ENCODE peak calls at places on chromosome 14, in four cellular contexts. One of them, this sample, is unnamed.

GRCh38 chr14:95518045-95518751 is 1.7 kb upstream of the SYNE3 start:
- DNase-seq in GM12878: no peak
- DNase-seq in K562: no peak
- DNase-seq in HL-60: no peak
- DNase-seq in this sample: no peak

GRCh38 chr14:93655078-93655750 is 133.1 kb downstream of the PRIMA1 start:
- DNase-seq in GM12878: peak
- DNase-seq in K562: peak
- DNase-seq in HL-60: peak
- DNase-seq in this sample: no peak

GRCh38 chr14:62443796-62444195 is 601.5 kb downstream of the KCNH5 start:
- DNase-seq in GM12878: no peak
- DNase-seq in K562: no peak
- DNase-seq in HL-60: no peak
- DNase-seq in this sample: no peak

GRCh38 chr14:63045234-63045611 is at the start of gene KCNH5:
- DNase-seq in GM12878: no peak
- DNase-seq in K562: no peak
- DNase-seq in HL-60: no peak
- DNase-seq in this sample: peak

GRCh38 chr14:92496458-92496857 is 17.1 kb upstream of the RIN3 start:
- DNase-seq in GM12878: no peak
- DNase-seq in K562: no peak
- DNase-seq in HL-60: no peak
- DNase-seq in this sample: no peak

GRCh38 chr14:26526132-26526531 is 71.7 kb downstream of the NOVA1 start:
- DNase-seq in GM12878: no peak
- DNase-seq in K562: no peak
- DNase-seq in HL-60: no peak
- DNase-seq in this sample: no peak

GRCh38 chr14:91142214-91142668 is 28.4 kb downstream of the DGLUCY start:
- DNase-seq in GM12878: peak
- DNase-seq in K562: no peak
- DNase-seq in HL-60: peak
- DNase-seq in this sample: peak

GRCh38 chr14:48805315-48805714 is 780.9 kb downstream of the RPS29 start:
- DNase-seq in GM12878: no peak
- DNase-seq in K562: no peak
- DNase-seq in HL-60: no peak
- DNase-seq in this sample: no peak

GRCh38 chr14:57492859-57493258 is 798 bp downstream of the CCDC198 start:
- DNase-seq in GM12878: no peak
- DNase-seq in K562: no peak
- DNase-seq in HL-60: no peak
- DNase-seq in this sample: no peak

GRCh38 chr14:67577909-67578749 is 21.9 kb downstream of the PIGH start:
- DNase-seq in GM12878: no peak
- DNase-seq in K562: no peak
- DNase-seq in HL-60: no peak
- DNase-seq in this sample: no peak

GRCh38 chr14:54567634-54568561 is 970 bp downstream of the SAMD4A start:
- DNase-seq in GM12878: no peak
- DNase-seq in K562: peak
- DNase-seq in HL-60: peak
- DNase-seq in this sample: peak

GRCh38 chr14:95460647-95461478 is 55.6 kb downstream of the SYNE3 start:
- DNase-seq in GM12878: no peak
- DNase-seq in K562: no peak
- DNase-seq in HL-60: no peak
- DNase-seq in this sample: no peak

GRCh38 chr14:90658541-90658967 is 157.7 kb downstream of the TTC7B start:
- DNase-seq in GM12878: no peak
- DNase-seq in K562: no peak
- DNase-seq in HL-60: peak
- DNase-seq in this sample: no peak

GRCh38 chr14:90599339-90599738 is 202.5 kb downstream of the CALM1 start:
- DNase-seq in GM12878: no peak
- DNase-seq in K562: no peak
- DNase-seq in HL-60: no peak
- DNase-seq in this sample: no peak

GRCh38 chr14:90560529-90560928 is 163.7 kb downstream of the CALM1 start:
- DNase-seq in GM12878: no peak
- DNase-seq in K562: no peak
- DNase-seq in HL-60: no peak
- DNase-seq in this sample: no peak

GRCh38 chr14:20494935-20495766 is 10.2 kb upstream of the RNASE10 start:
- DNase-seq in GM12878: no peak
- DNase-seq in K562: no peak
- DNase-seq in HL-60: peak
- DNase-seq in this sample: no peak

GRCh38 chr14:93759781-93760307 is 28.4 kb downstream of the PRIMA1 start:
- DNase-seq in GM12878: no peak
- DNase-seq in K562: no peak
- DNase-seq in HL-60: no peak
- DNase-seq in this sample: no peak

GRCh38 chr14:44966601-44967336 is 4.8 kb downstream of the TOGARAM1 start:
- DNase-seq in GM12878: no peak
- DNase-seq in K562: no peak
- DNase-seq in HL-60: no peak
- DNase-seq in this sample: no peak

GRCh38 chr14:81331229-81332026 is 68.7 kb downstream of the STON2 start:
- DNase-seq in GM12878: no peak
- DNase-seq in K562: no peak
- DNase-seq in HL-60: no peak
- DNase-seq in this sample: no peak

GRCh38 chr14:98958048-98959031 is 313.7 kb downstream of the BCL11B start:
- DNase-seq in GM12878: no peak
- DNase-seq in K562: no peak
- DNase-seq in HL-60: no peak
- DNase-seq in this sample: no peak

GRCh38 chr14:44700184-44700583 is 193.1 kb upstream of the FSCB start:
- DNase-seq in GM12878: no peak
- DNase-seq in K562: no peak
- DNase-seq in HL-60: no peak
- DNase-seq in this sample: no peak

GRCh38 chr14:30016025-30016424 is 88.4 kb upstream of the PRKD1 start:
- DNase-seq in GM12878: no peak
- DNase-seq in K562: no peak
- DNase-seq in HL-60: no peak
- DNase-seq in this sample: no peak

GRCh38 chr14:93857081-93857480 is 68.8 kb upstream of the PRIMA1 start:
- DNase-seq in GM12878: no peak
- DNase-seq in K562: no peak
- DNase-seq in HL-60: no peak
- DNase-seq in this sample: no peak

GRCh38 chr14:88129306-88130056 is 124.5 kb downstream of the GPR65 start:
- DNase-seq in GM12878: no peak
- DNase-seq in K562: no peak
- DNase-seq in HL-60: peak
- DNase-seq in this sample: no peak

GRCh38 chr14:62301911-62302310 is 539.7 kb downstream of the SNAPC1 start:
- DNase-seq in GM12878: no peak
- DNase-seq in K562: no peak
- DNase-seq in HL-60: no peak
- DNase-seq in this sample: no peak

GRCh38 chr14:70885343-70886014 is 21.8 kb upstream of the PCNX1 start:
- DNase-seq in GM12878: no peak
- DNase-seq in K562: no peak
- DNase-seq in HL-60: no peak
- DNase-seq in this sample: no peak

GRCh38 chr14:33198684-33199083 is 260.0 kb downstream of the NPAS3 start:
- DNase-seq in GM12878: no peak
- DNase-seq in K562: no peak
- DNase-seq in HL-60: no peak
- DNase-seq in this sample: no peak

GRCh38 chr14:53215101-53215500 is 62.0 kb upstream of the DDHD1 start:
- DNase-seq in GM12878: no peak
- DNase-seq in K562: no peak
- DNase-seq in HL-60: no peak
- DNase-seq in this sample: no peak
- TF ChIP-seq SPI1 in GM12878: no peak
- TF ChIP-seq SPI1 in K562: no peak
- TF ChIP-seq SPI1 in HL-60: no peak
- TF ChIP-seq SPI1 in this sample: no peak

GRCh38 chr14:23106747-23107045 is 1.9 kb upstream of the CIROP start:
- DNase-seq in GM12878: no peak
- DNase-seq in K562: no peak
- DNase-seq in HL-60: no peak
- DNase-seq in this sample: no peak

GRCh38 chr14:23105348-23105824 is 597 bp upstream of the CIROP start:
- DNase-seq in GM12878: no peak
- DNase-seq in K562: no peak
- DNase-seq in HL-60: no peak
- DNase-seq in this sample: no peak

GRCh38 chr14:23103581-23103980 is 1.2 kb downstream of the CIROP start:
- DNase-seq in GM12878: no peak
- DNase-seq in K562: no peak
- DNase-seq in HL-60: no peak
- DNase-seq in this sample: no peak

GRCh38 chr14:23104070-23104590 is 659 bp downstream of the CIROP start:
- DNase-seq in GM12878: no peak
- DNase-seq in K562: no peak
- DNase-seq in HL-60: no peak
- DNase-seq in this sample: no peak

DNA sequence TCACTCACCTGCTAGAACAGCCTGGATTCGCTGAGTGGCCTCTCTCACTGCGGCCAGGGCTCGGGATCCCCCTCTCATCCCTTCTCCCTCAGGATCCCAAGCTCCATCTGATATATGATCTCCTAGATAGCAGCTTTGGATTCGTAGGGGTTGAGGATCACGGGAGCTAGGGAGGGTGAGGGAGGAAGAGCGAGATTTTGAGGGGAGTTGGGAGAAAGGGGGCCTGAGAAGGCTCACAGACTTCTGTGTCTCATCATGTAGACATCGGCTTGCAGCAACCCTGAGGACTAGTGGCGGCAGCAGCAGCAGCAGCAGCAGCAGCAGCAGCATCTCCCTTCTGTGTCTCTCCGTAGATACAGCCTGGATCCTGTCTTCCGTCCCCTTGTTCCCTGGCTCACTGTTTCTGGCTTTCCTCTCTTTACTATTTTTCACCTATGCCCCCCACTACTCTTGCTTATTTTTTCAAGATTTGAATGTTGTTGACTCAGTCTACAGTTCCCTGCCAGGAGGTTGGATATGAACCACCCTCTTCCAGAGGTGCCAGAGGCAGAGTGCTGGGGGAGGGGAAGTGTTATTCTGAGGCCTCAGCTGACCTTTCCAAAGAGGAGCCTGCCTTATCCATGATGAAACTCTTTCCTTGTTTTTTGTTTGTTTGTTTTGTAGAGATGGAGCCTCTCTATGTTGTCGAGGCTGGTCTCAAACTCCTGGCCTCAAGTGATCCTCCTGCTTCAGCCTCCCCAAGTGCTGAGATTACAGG is at the start of gene CIROP:
- DNase-seq in GM12878: no peak
- DNase-seq in K562: no peak
- DNase-seq in HL-60: no peak
- DNase-seq in this sample: no peak
- TF ChIP-seq SPI1 in GM12878: no peak
- TF ChIP-seq SPI1 in K562: no peak
- TF ChIP-seq SPI1 in HL-60: no peak
- TF ChIP-seq SPI1 in this sample: no peak

DNA sequence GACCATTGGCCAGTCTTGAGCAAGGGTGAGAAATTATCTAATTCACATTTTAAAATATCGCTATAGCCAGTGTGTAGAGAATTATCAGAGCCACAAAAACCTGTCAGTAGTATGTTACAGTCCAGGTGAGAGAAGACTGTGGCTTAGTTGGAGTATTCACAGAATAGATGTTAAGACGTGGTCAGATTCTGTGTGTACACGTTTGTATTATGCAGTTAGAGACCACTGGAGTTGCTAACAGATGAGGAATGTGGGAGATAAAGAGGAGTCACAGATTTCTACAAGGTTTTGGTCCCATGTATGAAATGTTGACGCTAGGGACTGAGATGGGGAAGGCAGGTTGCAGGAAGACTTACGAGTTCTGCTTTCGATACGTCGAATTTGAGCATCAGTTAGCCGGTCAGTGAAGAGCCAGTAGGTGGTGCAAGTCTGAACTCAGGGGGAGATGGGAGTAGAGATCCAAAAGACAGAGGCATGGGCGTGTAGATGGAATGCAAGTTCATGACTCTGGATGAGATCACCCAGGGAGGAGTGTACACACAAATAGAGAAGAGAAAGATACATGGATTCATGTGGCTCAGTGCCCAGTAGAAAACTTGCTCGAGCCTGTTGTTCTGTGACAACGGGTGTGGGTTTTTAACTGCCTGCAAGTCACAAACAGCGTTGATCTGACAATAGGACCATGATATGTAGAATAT is 114.8 kb upstream of the FLRT2 start:
- DNase-seq in GM12878: no peak
- DNase-seq in K562: no peak
- DNase-seq in HL-60: no peak
- DNase-seq in this sample: no peak
- TF ChIP-seq SPI1 in GM12878: no peak
- TF ChIP-seq SPI1 in K562: no peak
- TF ChIP-seq SPI1 in HL-60: no peak
- TF ChIP-seq SPI1 in this sample: no peak

GRCh38 chr14:24395609-24396580 is 2.9 kb upstream of the NYNRIN start:
- DNase-seq in GM12878: no peak
- DNase-seq in K562: no peak
- DNase-seq in HL-60: peak
- DNase-seq in this sample: no peak
- TF ChIP-seq SPI1 in GM12878: no peak
- TF ChIP-seq SPI1 in K562: peak
- TF ChIP-seq SPI1 in HL-60: peak
- TF ChIP-seq SPI1 in this sample: no peak

DNA sequence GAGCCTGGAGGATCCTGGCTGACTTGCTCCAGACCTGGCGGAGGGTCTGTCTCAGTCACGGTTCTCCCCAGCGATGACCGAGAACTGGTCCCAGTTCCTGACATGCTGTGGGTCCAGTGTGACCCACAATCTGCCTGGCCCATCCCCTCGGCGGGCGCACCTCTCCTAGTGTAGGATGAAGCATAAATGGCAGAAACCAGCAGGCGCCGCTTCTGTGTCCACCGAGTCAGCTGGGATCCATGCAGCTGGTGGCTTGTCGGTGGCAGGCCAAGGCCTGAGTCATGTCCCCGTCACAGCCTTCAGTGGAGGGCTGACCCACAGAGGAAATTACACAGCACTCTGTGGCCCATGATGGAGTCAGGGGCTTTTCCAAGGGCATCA is 38.5 kb downstream of the NFKBIA start:
- DNase-seq in GM12878: no peak
- DNase-seq in K562: no peak
- DNase-seq in HL-60: no peak
- DNase-seq in this sample: no peak
- TF ChIP-seq SPI1 in GM12878: no peak
- TF ChIP-seq SPI1 in K562: no peak
- TF ChIP-seq SPI1 in HL-60: no peak
- TF ChIP-seq SPI1 in this sample: no peak

This sample was measured in GM12891.